ENCODE peak calls at places on chromosome 20, in ten cellular contexts. One of them, this sample, is unnamed.

GRCh38 chr20:31815408-31816188 is 3.6 kb upstream of the MYLK2 start:
- DNase-seq in epithelial cell of esophagus: no peak
- DNase-seq in stomach: no peak
- DNase-seq in cardiac fibroblast: peak
- DNase-seq in astrocyte of the spinal cord: no peak
- DNase-seq in BE2C: no peak
- DNase-seq in progenitor cell of endocrine pancreas: no peak
- DNase-seq in B cell: no peak
- DNase-seq in foreskin fibroblast: peak
- DNase-seq in endothelial cell of umbilical vein: no peak
- DNase-seq in this sample: no peak

GRCh38 chr20:17205261-17205660 is 21.6 kb upstream of the PCSK2 start:
- DNase-seq in epithelial cell of esophagus: no peak
- DNase-seq in foreskin fibroblast: no peak
- DNase-seq in cardiac fibroblast: no peak
- DNase-seq in BE2C: no peak
- DNase-seq in astrocyte of the spinal cord: no peak
- DNase-seq in progenitor cell of endocrine pancreas: no peak
- DNase-seq in endothelial cell of umbilical vein: no peak
- DNase-seq in stomach: no peak
- DNase-seq in B cell: no peak
- DNase-seq in this sample: no peak

GRCh38 chr20:2283706-2284423 is 11.9 kb upstream of the TGM3 start:
- DNase-seq in BE2C: no peak
- DNase-seq in endothelial cell of umbilical vein: no peak
- DNase-seq in progenitor cell of endocrine pancreas: no peak
- DNase-seq in cardiac fibroblast: no peak
- DNase-seq in foreskin fibroblast: no peak
- DNase-seq in stomach: no peak
- DNase-seq in epithelial cell of esophagus: peak
- DNase-seq in astrocyte of the spinal cord: no peak
- DNase-seq in B cell: no peak
- DNase-seq in this sample: no peak

GRCh38 chr20:43755390-43755789 is 28.6 kb upstream of the GTSF1L start:
- DNase-seq in BE2C: no peak
- DNase-seq in B cell: no peak
- DNase-seq in progenitor cell of endocrine pancreas: no peak
- DNase-seq in astrocyte of the spinal cord: peak
- DNase-seq in stomach: no peak
- DNase-seq in endothelial cell of umbilical vein: no peak
- DNase-seq in foreskin fibroblast: peak
- DNase-seq in epithelial cell of esophagus: peak
- DNase-seq in cardiac fibroblast: peak
- DNase-seq in this sample: no peak

GRCh38 chr20:1818247-1818840 is 76.9 kb upstream of the SIRPA start:
- DNase-seq in BE2C: no peak
- DNase-seq in epithelial cell of esophagus: no peak
- DNase-seq in stomach: no peak
- DNase-seq in cardiac fibroblast: no peak
- DNase-seq in astrocyte of the spinal cord: no peak
- DNase-seq in endothelial cell of umbilical vein: no peak
- DNase-seq in foreskin fibroblast: no peak
- DNase-seq in B cell: no peak
- DNase-seq in progenitor cell of endocrine pancreas: no peak
- DNase-seq in this sample: no peak

GRCh38 chr20:15925376-15925775 is 647.9 kb downstream of the KIF16B start:
- DNase-seq in epithelial cell of esophagus: no peak
- DNase-seq in B cell: no peak
- DNase-seq in foreskin fibroblast: no peak
- DNase-seq in stomach: no peak
- DNase-seq in astrocyte of the spinal cord: no peak
- DNase-seq in progenitor cell of endocrine pancreas: no peak
- DNase-seq in cardiac fibroblast: no peak
- DNase-seq in BE2C: no peak
- DNase-seq in endothelial cell of umbilical vein: no peak
- DNase-seq in this sample: no peak

GRCh38 chr20:57429579-57430202 is 38.5 kb downstream of the RBM38 start:
- DNase-seq in astrocyte of the spinal cord: peak
- DNase-seq in B cell: peak
- DNase-seq in epithelial cell of esophagus: peak
- DNase-seq in BE2C: no peak
- DNase-seq in stomach: no peak
- DNase-seq in progenitor cell of endocrine pancreas: no peak
- DNase-seq in endothelial cell of umbilical vein: no peak
- DNase-seq in foreskin fibroblast: peak
- DNase-seq in cardiac fibroblast: no peak
- DNase-seq in this sample: peak

GRCh38 chr20:1390552-1391403 is 2.1 kb downstream of the FKBP1A start:
- DNase-seq in foreskin fibroblast: no peak
- DNase-seq in BE2C: no peak
- DNase-seq in stomach: no peak
- DNase-seq in endothelial cell of umbilical vein: peak
- DNase-seq in progenitor cell of endocrine pancreas: no peak
- DNase-seq in astrocyte of the spinal cord: no peak
- DNase-seq in cardiac fibroblast: no peak
- DNase-seq in epithelial cell of esophagus: no peak
- DNase-seq in B cell: no peak
- DNase-seq in this sample: no peak

GRCh38 chr20:17971571-17972013 is 2.8 kb downstream of the MGME1 start:
- DNase-seq in progenitor cell of endocrine pancreas: no peak
- DNase-seq in cardiac fibroblast: peak
- DNase-seq in endothelial cell of umbilical vein: peak
- DNase-seq in stomach: no peak
- DNase-seq in BE2C: no peak
- DNase-seq in astrocyte of the spinal cord: peak
- DNase-seq in foreskin fibroblast: peak
- DNase-seq in B cell: no peak
- DNase-seq in epithelial cell of esophagus: no peak
- DNase-seq in this sample: no peak

GRCh38 chr20:4661191-4661590 is 60.5 kb upstream of the PRND start:
- DNase-seq in endothelial cell of umbilical vein: peak
- DNase-seq in epithelial cell of esophagus: no peak
- DNase-seq in foreskin fibroblast: no peak
- DNase-seq in stomach: no peak
- DNase-seq in astrocyte of the spinal cord: no peak
- DNase-seq in BE2C: no peak
- DNase-seq in cardiac fibroblast: no peak
- DNase-seq in B cell: peak
- DNase-seq in progenitor cell of endocrine pancreas: no peak
- DNase-seq in this sample: no peak

GRCh38 chr20:19784511-19785172 is 26.6 kb downstream of the RIN2 start:
- DNase-seq in stomach: peak
- DNase-seq in astrocyte of the spinal cord: peak
- DNase-seq in foreskin fibroblast: peak
- DNase-seq in cardiac fibroblast: peak
- DNase-seq in BE2C: peak
- DNase-seq in epithelial cell of esophagus: peak
- DNase-seq in progenitor cell of endocrine pancreas: no peak
- DNase-seq in endothelial cell of umbilical vein: peak
- DNase-seq in B cell: peak
- DNase-seq in this sample: peak

GRCh38 chr20:45246109-45246508 is 8.3 kb downstream of the SLPI start:
- DNase-seq in epithelial cell of esophagus: no peak
- DNase-seq in B cell: no peak
- DNase-seq in astrocyte of the spinal cord: no peak
- DNase-seq in progenitor cell of endocrine pancreas: no peak
- DNase-seq in endothelial cell of umbilical vein: no peak
- DNase-seq in foreskin fibroblast: no peak
- DNase-seq in cardiac fibroblast: no peak
- DNase-seq in stomach: no peak
- DNase-seq in BE2C: no peak
- DNase-seq in this sample: no peak

GRCh38 chr20:45251884-45252571 is 2.3 kb downstream of the SLPI start:
- DNase-seq in stomach: no peak
- DNase-seq in B cell: no peak
- DNase-seq in endothelial cell of umbilical vein: no peak
- DNase-seq in cardiac fibroblast: no peak
- DNase-seq in epithelial cell of esophagus: no peak
- DNase-seq in progenitor cell of endocrine pancreas: no peak
- DNase-seq in astrocyte of the spinal cord: no peak
- DNase-seq in foreskin fibroblast: no peak
- DNase-seq in BE2C: no peak
- DNase-seq in this sample: no peak

GRCh38 chr20:45248609-45249008 is 5.8 kb downstream of the SLPI start:
- DNase-seq in stomach: no peak
- DNase-seq in progenitor cell of endocrine pancreas: no peak
- DNase-seq in BE2C: no peak
- DNase-seq in cardiac fibroblast: no peak
- DNase-seq in endothelial cell of umbilical vein: no peak
- DNase-seq in epithelial cell of esophagus: no peak
- DNase-seq in foreskin fibroblast: no peak
- DNase-seq in astrocyte of the spinal cord: no peak
- DNase-seq in B cell: no peak
- DNase-seq in this sample: no peak

GRCh38 chr20:45253260-45253659 is 1.1 kb downstream of the SLPI start:
- DNase-seq in progenitor cell of endocrine pancreas: no peak
- DNase-seq in stomach: peak
- DNase-seq in cardiac fibroblast: no peak
- DNase-seq in foreskin fibroblast: no peak
- DNase-seq in epithelial cell of esophagus: peak
- DNase-seq in B cell: no peak
- DNase-seq in endothelial cell of umbilical vein: no peak
- DNase-seq in BE2C: no peak
- DNase-seq in astrocyte of the spinal cord: no peak
- DNase-seq in this sample: no peak

DNA sequence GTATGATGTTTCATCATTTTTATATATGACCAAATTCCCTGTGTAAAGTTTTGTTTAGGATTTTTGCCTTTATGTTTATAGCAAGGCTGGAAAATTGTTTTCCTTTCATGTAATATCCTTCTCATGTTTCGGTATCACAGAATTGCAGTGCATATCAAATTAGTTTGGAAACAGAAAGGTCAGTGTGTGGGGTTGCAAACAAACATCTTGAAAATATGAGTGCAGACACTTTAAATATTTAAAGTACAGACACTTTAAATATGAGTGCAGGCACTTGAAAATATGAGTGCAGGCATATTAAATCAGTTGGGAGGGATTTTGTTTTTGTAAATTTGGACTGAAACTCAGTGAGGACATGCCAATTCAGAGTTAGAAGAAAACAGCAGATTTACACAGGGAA is 6.5 kb downstream of the SLPI start:
- DNase-seq in cardiac fibroblast: no peak
- DNase-seq in stomach: no peak
- DNase-seq in epithelial cell of esophagus: no peak
- DNase-seq in B cell: no peak
- DNase-seq in foreskin fibroblast: no peak
- DNase-seq in progenitor cell of endocrine pancreas: no peak
- DNase-seq in astrocyte of the spinal cord: no peak
- DNase-seq in BE2C: no peak
- DNase-seq in endothelial cell of umbilical vein: no peak
- DNase-seq in this sample: no peak
- TF ChIP-seq CTCF in cardiac fibroblast: no peak
- TF ChIP-seq CTCF in stomach: no peak
- TF ChIP-seq CTCF in epithelial cell of esophagus: no peak
- TF ChIP-seq CTCF in B cell: no peak
- TF ChIP-seq CTCF in foreskin fibroblast: no peak
- TF ChIP-seq CTCF in progenitor cell of endocrine pancreas: no peak
- TF ChIP-seq CTCF in astrocyte of the spinal cord: no peak
- TF ChIP-seq CTCF in BE2C: no peak
- TF ChIP-seq CTCF in endothelial cell of umbilical vein: no peak
- TF ChIP-seq CTCF in this sample: no peak

DNA sequence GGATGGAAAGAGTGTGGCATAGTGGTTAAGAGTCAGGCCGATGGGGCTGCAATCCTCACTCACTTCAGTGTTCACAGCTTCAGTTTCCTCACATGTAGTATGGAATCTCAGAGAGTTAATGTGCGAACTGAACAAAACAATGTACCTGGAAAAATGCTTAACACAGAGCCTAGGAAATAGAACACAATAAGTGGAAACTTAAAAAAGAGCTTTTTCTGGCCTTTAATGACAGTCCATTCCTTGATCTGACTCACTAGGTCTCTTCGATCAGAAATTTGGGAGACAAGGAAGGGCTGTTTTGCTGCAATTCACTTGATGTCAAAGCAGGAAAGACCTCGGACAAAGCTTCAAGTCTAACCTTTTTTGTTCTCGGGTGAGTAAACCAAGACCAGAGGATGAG is 56.1 kb downstream of the KCNB1 start:
- DNase-seq in stomach: no peak
- DNase-seq in foreskin fibroblast: no peak
- DNase-seq in B cell: no peak
- DNase-seq in cardiac fibroblast: no peak
- DNase-seq in progenitor cell of endocrine pancreas: no peak
- DNase-seq in BE2C: no peak
- DNase-seq in astrocyte of the spinal cord: no peak
- DNase-seq in epithelial cell of esophagus: no peak
- DNase-seq in endothelial cell of umbilical vein: no peak
- DNase-seq in this sample: no peak
- TF ChIP-seq CTCF in stomach: no peak
- TF ChIP-seq CTCF in foreskin fibroblast: no peak
- TF ChIP-seq CTCF in B cell: no peak
- TF ChIP-seq CTCF in cardiac fibroblast: no peak
- TF ChIP-seq CTCF in progenitor cell of endocrine pancreas: no peak
- TF ChIP-seq CTCF in BE2C: no peak
- TF ChIP-seq CTCF in astrocyte of the spinal cord: no peak
- TF ChIP-seq CTCF in epithelial cell of esophagus: no peak
- TF ChIP-seq CTCF in endothelial cell of umbilical vein: no peak
- TF ChIP-seq CTCF in this sample: no peak

DNA sequence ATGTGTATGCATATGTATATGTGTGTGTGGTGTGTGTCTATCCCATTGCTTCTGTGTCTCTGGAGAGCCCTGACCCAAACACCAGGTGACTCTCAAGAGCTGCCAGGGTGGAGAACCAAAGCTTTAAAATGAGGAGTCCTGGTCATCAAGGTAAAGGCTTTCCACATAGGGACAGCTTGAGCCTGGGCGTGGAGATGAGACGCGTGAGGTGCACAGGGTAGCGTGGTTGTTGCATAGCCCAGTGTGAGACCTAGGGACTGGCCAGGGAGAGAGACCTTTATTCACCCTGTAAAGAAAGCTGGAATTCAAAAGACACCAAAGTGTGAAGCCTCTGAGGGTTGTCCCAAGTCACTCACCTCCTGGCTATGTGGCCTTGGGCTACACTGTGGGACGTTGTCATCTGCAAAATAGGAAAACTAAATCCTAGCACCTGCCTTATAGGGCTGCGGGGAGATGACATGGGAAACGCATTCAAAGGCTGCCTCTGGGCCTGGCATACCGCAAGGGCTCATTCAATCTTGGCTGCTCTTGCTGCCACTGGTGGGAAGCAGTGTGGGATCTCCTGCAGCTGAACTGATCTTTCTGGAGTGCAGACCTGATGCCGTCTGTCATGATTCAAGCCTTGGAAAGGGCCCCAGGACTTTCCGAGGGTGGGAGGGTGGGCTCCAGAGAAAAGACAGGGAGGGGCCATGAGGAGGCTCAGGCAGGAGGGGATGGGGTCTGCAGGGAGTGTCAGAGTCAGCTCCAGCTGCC is 148.9 kb downstream of the SYCP2 start:
- DNase-seq in foreskin fibroblast: no peak
- DNase-seq in epithelial cell of esophagus: no peak
- DNase-seq in cardiac fibroblast: no peak
- DNase-seq in progenitor cell of endocrine pancreas: no peak
- DNase-seq in endothelial cell of umbilical vein: no peak
- DNase-seq in astrocyte of the spinal cord: no peak
- DNase-seq in B cell: no peak
- DNase-seq in BE2C: no peak
- DNase-seq in stomach: no peak
- DNase-seq in this sample: no peak
- TF ChIP-seq CTCF in foreskin fibroblast: no peak
- TF ChIP-seq CTCF in epithelial cell of esophagus: no peak
- TF ChIP-seq CTCF in cardiac fibroblast: no peak
- TF ChIP-seq CTCF in progenitor cell of endocrine pancreas: no peak
- TF ChIP-seq CTCF in endothelial cell of umbilical vein: no peak
- TF ChIP-seq CTCF in astrocyte of the spinal cord: no peak
- TF ChIP-seq CTCF in B cell: no peak
- TF ChIP-seq CTCF in BE2C: no peak
- TF ChIP-seq CTCF in stomach: no peak
- TF ChIP-seq CTCF in this sample: no peak

GRCh38 chr20:36506253-36506652 is 35.1 kb upstream of the MYL9 start:
- DNase-seq in astrocyte of the spinal cord: no peak
- DNase-seq in cardiac fibroblast: no peak
- DNase-seq in epithelial cell of esophagus: no peak
- DNase-seq in endothelial cell of umbilical vein: peak
- DNase-seq in progenitor cell of endocrine pancreas: no peak
- DNase-seq in BE2C: no peak
- DNase-seq in stomach: no peak
- DNase-seq in foreskin fibroblast: peak
- DNase-seq in B cell: no peak
- DNase-seq in this sample: no peak
- TF ChIP-seq CTCF in astrocyte of the spinal cord: peak
- TF ChIP-seq CTCF in cardiac fibroblast: peak
- TF ChIP-seq CTCF in epithelial cell of esophagus: peak
- TF ChIP-seq CTCF in endothelial cell of umbilical vein: no peak
- TF ChIP-seq CTCF in progenitor cell of endocrine pancreas: peak
- TF ChIP-seq CTCF in BE2C: peak
- TF ChIP-seq CTCF in stomach: no peak
- TF ChIP-seq CTCF in foreskin fibroblast: peak
- TF ChIP-seq CTCF in B cell: peak
- TF ChIP-seq CTCF in this sample: peak

This sample was measured in GM10248.